ENCODE peak calls at places on chromosomes 4 and X, in nine cellular contexts. C is heart right ventricle, Z is BE2C, E is ovary, V is K562, T is IMR-90, X is ascending aorta, P is fibroblast of lung, G is BJ. M is an unnamed sample.

GRCh38 chr4:158805628-158806471 is 37.0 kb downstream of the FNIP2 start:
- DNase-seq in Z (peak; percentile 75), G (no peak), C (no peak), V (no peak), E (no peak), T (no peak), P (no peak), X (no peak), M (no peak)

GRCh38 chrX:2342878-2343277 is 157.9 kb downstream of the DHRSX start:
- DNase-seq in C (no peak), X (no peak), E (no peak), T (peak; percentile 86), Z (no peak), P (peak; percentile 65), G (peak; percentile 47), V (no peak), M (no peak)

GRCh38 chrX:44507292-44507691 is 35.4 kb downstream of the FUNDC1 start:
- DNase-seq in P (no peak), X (no peak), C (no peak), E (no peak), T (no peak), V (no peak), G (no peak), Z (no peak), M (no peak)

GRCh38 chrX:19658030-19658429 is 142.7 kb upstream of the MAP3K15 start:
- DNase-seq in C (no peak), E (no peak), G (no peak), T (peak; percentile 49), Z (no peak), V (no peak), X (no peak), P (no peak), M (no peak)

GRCh38 chrX:113353134-113353533 is 512.5 kb upstream of the AMOT start:
- DNase-seq in C (no peak), P (no peak), E (no peak), T (no peak), Z (no peak), G (no peak), V (no peak), X (no peak), M (no peak)

GRCh38 chr4:38060829-38061431 is 100.7 kb downstream of the PTTG2 start:
- DNase-seq in X (no peak), V (no peak), C (no peak), E (no peak), G (no peak), Z (peak; percentile 67), P (peak; percentile 34), T (peak; percentile 62), M (no peak)

GRCh38 chr4:66465111-66465510 is 794.8 kb upstream of the EPHA5 start:
- DNase-seq in P (no peak), C (no peak), G (no peak), T (peak; percentile 3), X (no peak), E (no peak), Z (no peak), V (no peak), M (no peak)

GRCh38 chrX:8433296-8434094 is 31.1 kb upstream of the VCX3B start:
- DNase-seq in Z (no peak), C (no peak), T (no peak), E (no peak), P (no peak), X (no peak), G (no peak), V (no peak), M (no peak)

GRCh38 chr4:169164669-169165415 is 105.9 kb downstream of the SH3RF1 start:
- DNase-seq in E (no peak), T (peak; percentile 32), Z (no peak), G (peak; percentile 69), V (no peak), C (no peak), P (no peak), X (no peak), M (no peak)

GRCh38 chr4:16896871-16897270 is 1.6 kb downstream of the LDB2 start:
- DNase-seq in E (no peak), C (no peak), X (no peak), T (peak; percentile 86), P (peak; percentile 83), V (no peak), G (no peak), Z (no peak), M (no peak)

GRCh38 chr4:155694100-155694785 is 27.6 kb downstream of the GUCY1A1 start:
- DNase-seq in G (no peak), Z (no peak), E (no peak), C (no peak), V (no peak), X (no peak), T (no peak), P (no peak), M (no peak)

GRCh38 chr4:47106561-47106960 is 75.2 kb downstream of the GABRB1 start:
- DNase-seq in P (peak; percentile 71), X (no peak), G (no peak), T (peak; percentile 79), Z (no peak), C (no peak), E (no peak), V (no peak), M (no peak)

GRCh38 chr4:108825737-108826136 is 62.9 kb upstream of the ETNPPL start:
- DNase-seq in T (no peak), E (no peak), Z (no peak), V (no peak), G (no peak), P (no peak), X (no peak), C (no peak), M (no peak)

GRCh38 chr4:85720736-85721135 is 245.8 kb downstream of the ARHGAP24 start:
- DNase-seq in Z (no peak), V (no peak), G (no peak), C (no peak), P (peak; percentile 55), E (no peak), T (peak; percentile 23), X (no peak), M (no peak)

GRCh38 chr4:15740764-15741404 is 37.2 kb upstream of the CD38 start:
- DNase-seq in C (no peak), T (no peak), E (no peak), V (no peak), X (no peak), Z (no peak), P (no peak), G (no peak), M (no peak)

GRCh38 chrX:41029332-41029731 is 55.9 kb upstream of the USP9X start:
- DNase-seq in G (no peak), T (peak; percentile 19), X (no peak), P (no peak), Z (no peak), C (no peak), V (no peak), E (no peak), M (no peak)

GRCh38 chr4:100189820-100190642 is at the start of gene DDIT4L:
- DNase-seq in G (no peak), Z (peak; percentile 27), V (peak; percentile 19), P (peak; percentile 34), E (peak; percentile 43), T (peak; percentile 37), X (peak; percentile 65), C (peak; percentile 45), M (peak; percentile 9)

GRCh38 chr4:184408021-184408710 is 66.2 kb downstream of the IRF2 start:
- DNase-seq in E (no peak), X (no peak), G (peak; percentile 26), P (peak; percentile 75), C (no peak), V (no peak), T (peak; percentile 92), Z (no peak), M (no peak)

GRCh38 chr4:141686929-141687328 is 50.5 kb downstream of the IL15 start:
- DNase-seq in C (no peak), G (no peak), P (peak; percentile 23), T (no peak), X (no peak), E (no peak), V (no peak), Z (no peak), M (no peak)

GRCh38 chrX:18946157-18946556 is 37.8 kb downstream of the PHKA2 start:
- DNase-seq in P (no peak), X (no peak), E (no peak), C (no peak), V (no peak), Z (no peak), G (no peak), T (peak; percentile 6), M (no peak)

GRCh38 chrX:111086521-111087127 is 9.4 kb upstream of the PAK3 start:
- DNase-seq in P (no peak), T (no peak), X (no peak), C (no peak), Z (no peak), G (no peak), E (no peak), V (no peak), M (no peak)
- H3K27me3 ChIP-seq in P (no peaks in the 10 kb centered on the region), T (peaks cover 25% of the 10 kb centered on the region), X (no peaks in the 10 kb centered on the region), C (no peaks in the 10 kb centered on the region), Z (no peaks in the 10 kb centered on the region), G (no peaks in the 10 kb centered on the region), E (no peaks in the 10 kb centered on the region), V (no peaks in the 10 kb centered on the region), M (no peaks in the 10 kb centered on the region)

DNA sequence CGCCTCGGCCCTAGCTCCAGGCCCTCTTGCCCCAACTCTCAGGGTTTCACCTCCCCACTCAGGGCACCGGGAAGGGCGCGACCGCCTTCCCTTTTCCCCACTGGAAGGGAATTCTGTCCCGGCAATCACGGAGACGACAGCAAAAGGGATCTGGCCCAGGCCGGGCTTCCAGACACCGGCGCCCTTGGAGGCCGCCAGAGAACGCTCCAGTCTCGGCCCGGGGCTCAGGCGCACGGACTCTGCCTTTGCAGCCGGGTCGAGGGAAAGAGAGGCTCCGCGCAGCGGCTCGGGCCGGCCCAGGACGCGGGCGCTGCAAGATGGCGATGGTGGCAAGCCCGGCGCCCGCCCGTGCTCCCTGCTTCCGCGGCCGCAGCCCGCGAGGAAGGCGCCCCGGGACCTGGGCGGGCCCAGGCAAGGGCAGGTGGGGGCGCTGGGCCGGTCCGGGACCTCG is 1.1 kb downstream of the CTBP1 start:
- DNase-seq in E (no peak), G (no peak), X (no peak), Z (no peak), C (no peak), P (no peak), T (no peak), V (no peak), M (no peak)
- H3K36me3 ChIP-seq in E (no peaks in the 10 kb centered on the region), G (peaks cover 2% of the 10 kb centered on the region), X (peaks cover 10% of the 10 kb centered on the region), Z (peaks cover 10% of the 10 kb centered on the region), C (no peaks in the 10 kb centered on the region), P (peaks cover 9% of the 10 kb centered on the region), T (peaks cover 18% of the 10 kb centered on the region), V (peaks cover 24% of the 10 kb centered on the region), M (no peaks in the 10 kb centered on the region)

DNA sequence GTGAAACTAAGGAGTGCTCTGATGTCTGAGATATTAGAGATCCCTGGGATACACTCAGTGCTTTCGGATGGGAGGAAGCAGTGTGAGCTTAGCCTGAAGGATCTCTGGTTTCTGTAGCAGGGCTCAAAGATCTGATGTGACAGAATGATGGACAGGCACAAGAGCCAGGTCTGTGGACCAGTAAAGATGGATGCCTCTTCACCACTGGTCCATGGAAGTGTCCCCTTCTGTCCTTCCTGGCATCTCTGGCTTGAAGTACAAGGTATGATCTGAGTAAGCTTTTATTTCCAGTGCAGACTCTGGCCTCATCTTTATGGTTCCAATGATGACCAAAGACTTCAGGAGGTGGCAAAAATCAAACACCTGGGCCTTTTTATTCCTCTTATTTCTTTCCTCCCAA is 88.1 kb downstream of the TBC1D9 start:
- DNase-seq in T (no peak), P (no peak), X (no peak), Z (no peak), V (no peak), C (no peak), E (no peak), G (no peak), M (no peak)
- TF ChIP-seq CTCF in T (no peak), P (no peak), X (no peak), Z (no peak), V (no peak), C (no peak), E (no peak), G (no peak), M (no peak)

GRCh38 chr4:81469774-81470455 is 1.8 kb downstream of the RASGEF1B start:
- DNase-seq in X (no peak), C (no peak), G (no peak), V (no peak), P (no peak), E (no peak), Z (no peak), T (no peak), M (no peak)
- H3K27me3 ChIP-seq in X (no peaks in the 10 kb centered on the region), C (no peaks in the 10 kb centered on the region), G (peaks cover 17% of the 10 kb centered on the region), V (peaks cover 19% of the 10 kb centered on the region), P (peaks cover 12% of the 10 kb centered on the region), E (no peaks in the 10 kb centered on the region), Z (peaks cover 38% of the 10 kb centered on the region), T (peaks cover 27% of the 10 kb centered on the region), M (no peaks in the 10 kb centered on the region)